ENCODE peak calls at places on chromosomes 4 and X, in ten cellular contexts. C is T-helper 22 cell, R is dermis blood vessel endothelial cell, P is tibial nerve, O is substantia nigra, L is GM20000, F is NCI-H524 treated with DMSO at 0.1 percent for 48 hours, E is heart right ventricle, J is EL, Z is SIG-M5. S is an unnamed sample.

GRCh38 chr4:22801391-22801790 is 108.7 kb downstream of the GBA3 start:
- DNase-seq in C (no peak), R (no peak), P (no peak), O (no peak), L (no peak), F (no peak), E (no peak), J (no peak), Z (no peak), S (no peak)

GRCh38 chr4:177640864-177641263 is 198.6 kb upstream of the AGA start:
- DNase-seq in C (no peak), R (no peak), P (no peak), O (no peak), L (no peak), F (no peak), E (no peak), J (no peak), Z (no peak), S (no peak)

GRCh38 chr4:87036713-87037112 is 101.9 kb downstream of the AFF1 start:
- DNase-seq in C (no peak), R (no peak), P (no peak), O (no peak), L (no peak), F (no peak), E (no peak), J (no peak), Z (no peak), S (no peak)

GRCh38 chr4:139824882-139825522 is 159.4 kb downstream of the MGST2 start:
- DNase-seq in C (no peak), R (no peak), P (no peak), O (no peak), L (no peak), F (no peak), E (peak), J (no peak), Z (no peak), S (no peak)

GRCh38 chrX:20432048-20432447 is 165.3 kb upstream of the RPS6KA3 start:
- DNase-seq in C (no peak), R (no peak), P (no peak), O (no peak), L (no peak), F (no peak), E (no peak), J (peak), Z (no peak), S (no peak)

GRCh38 chr4:76012388-76012801 is 5.1 kb upstream of the CXCL9 start:
- DNase-seq in C (no peak), R (peak), P (no peak), O (no peak), L (no peak), F (no peak), E (no peak), J (peak), Z (no peak), S (no peak)

GRCh38 chr4:37673523-37674192 is 12.5 kb downstream of the RELL1 start:
- DNase-seq in C (no peak), R (no peak), P (no peak), O (no peak), L (no peak), F (no peak), E (no peak), J (no peak), Z (no peak), S (no peak)

GRCh38 chrX:154404625-154405192 is 4.3 kb downstream of the DNASE1L1 start:
- DNase-seq in C (no peak), R (no peak), P (no peak), O (no peak), L (no peak), F (no peak), E (no peak), J (no peak), Z (no peak), S (no peak)

GRCh38 chrX:134148293-134148692 is 88.7 kb upstream of the CCDC160 start:
- DNase-seq in C (no peak), R (no peak), P (no peak), O (no peak), L (no peak), F (no peak), E (no peak), J (no peak), Z (no peak), S (no peak)

GRCh38 chrX:2408856-2409255 is 91.9 kb downstream of the DHRSX start:
- DNase-seq in C (no peak), R (no peak), P (no peak), O (no peak), L (no peak), F (no peak), E (no peak), J (no peak), Z (no peak), S (no peak)